ENCODE peak calls at places on chromosomes 7 and 10, in seven cellular contexts. One of them, this sample, is unnamed.
A peak's percentile ranks its signal among the peaks of the same experiment; 100 is the strongest.

GRCh38 chr7:5625938-5626337 is 155.5 kb downstream of the RNF216 start:
- DNase-seq in BJ: peak; percentile 45
- DNase-seq in mucosa of gallbladder: no peak
- DNase-seq in CD8-positive, alpha-beta memory T cell: no peak
- DNase-seq in amniotic stem cell: no peak
- DNase-seq in thoracic aorta: no peak
- DNase-seq in nucleus accumbens: no peak
- DNase-seq in this sample: no peak

GRCh38 chr10:12914111-12914510 is 87.4 kb downstream of the CCDC3 start:
- DNase-seq in CD8-positive, alpha-beta memory T cell: no peak
- DNase-seq in mucosa of gallbladder: no peak
- DNase-seq in BJ: no peak
- DNase-seq in thoracic aorta: no peak
- DNase-seq in amniotic stem cell: no peak
- DNase-seq in nucleus accumbens: no peak
- DNase-seq in this sample: no peak

GRCh38 chr7:133904766-133905165 is 222.4 kb upstream of the LRGUK start:
- DNase-seq in nucleus accumbens: no peak
- DNase-seq in CD8-positive, alpha-beta memory T cell: no peak
- DNase-seq in amniotic stem cell: no peak
- DNase-seq in thoracic aorta: no peak
- DNase-seq in mucosa of gallbladder: no peak
- DNase-seq in BJ: no peak
- DNase-seq in this sample: no peak

GRCh38 chr7:90178592-90179279 is 24.5 kb downstream of the STEAP1 start:
- DNase-seq in CD8-positive, alpha-beta memory T cell: no peak
- DNase-seq in BJ: no peak
- DNase-seq in nucleus accumbens: no peak
- DNase-seq in thoracic aorta: no peak
- DNase-seq in mucosa of gallbladder: no peak
- DNase-seq in amniotic stem cell: peak; percentile 34
- DNase-seq in this sample: no peak

GRCh38 chr10:112721080-112721698 is 228.9 kb upstream of the TCF7L2 start:
- DNase-seq in nucleus accumbens: no peak
- DNase-seq in mucosa of gallbladder: peak; percentile 38
- DNase-seq in BJ: no peak
- DNase-seq in amniotic stem cell: no peak
- DNase-seq in thoracic aorta: no peak
- DNase-seq in CD8-positive, alpha-beta memory T cell: no peak
- DNase-seq in this sample: no peak

GRCh38 chr7:139860090-139860773 is 31.2 kb downstream of the TBXAS1 start:
- DNase-seq in amniotic stem cell: no peak
- DNase-seq in thoracic aorta: no peak
- DNase-seq in CD8-positive, alpha-beta memory T cell: no peak
- DNase-seq in mucosa of gallbladder: peak; percentile 40
- DNase-seq in BJ: no peak
- DNase-seq in nucleus accumbens: no peak
- DNase-seq in this sample: no peak

GRCh38 chr10:46026106-46026505 is 4.3 kb downstream of the NCOA4 start:
- DNase-seq in thoracic aorta: no peak
- DNase-seq in BJ: no peak
- DNase-seq in nucleus accumbens: no peak
- DNase-seq in amniotic stem cell: no peak
- DNase-seq in mucosa of gallbladder: no peak
- DNase-seq in CD8-positive, alpha-beta memory T cell: no peak
- DNase-seq in this sample: no peak

GRCh38 chr7:94529516-94529915 is 19.9 kb downstream of the CASD1 start:
- DNase-seq in BJ: no peak
- DNase-seq in mucosa of gallbladder: no peak
- DNase-seq in nucleus accumbens: no peak
- DNase-seq in amniotic stem cell: no peak
- DNase-seq in CD8-positive, alpha-beta memory T cell: no peak
- DNase-seq in thoracic aorta: no peak
- DNase-seq in this sample: no peak

GRCh38 chr10:132275426-132276178 is 32.1 kb downstream of the STK32C start:
- DNase-seq in thoracic aorta: no peak
- DNase-seq in BJ: no peak
- DNase-seq in mucosa of gallbladder: no peak
- DNase-seq in nucleus accumbens: no peak
- DNase-seq in amniotic stem cell: no peak
- DNase-seq in CD8-positive, alpha-beta memory T cell: no peak
- DNase-seq in this sample: no peak

GRCh38 chr10:74081192-74081803 is 69.3 kb downstream of the AP3M1 start:
- DNase-seq in amniotic stem cell: no peak
- DNase-seq in CD8-positive, alpha-beta memory T cell: peak; percentile 53
- DNase-seq in thoracic aorta: no peak
- DNase-seq in nucleus accumbens: peak; percentile 4
- DNase-seq in BJ: no peak
- DNase-seq in mucosa of gallbladder: peak; percentile 33
- DNase-seq in this sample: peak; percentile 47

GRCh38 chr7:14457567-14458453 is 444.7 kb downstream of the DGKB start:
- DNase-seq in mucosa of gallbladder: peak; percentile 82
- DNase-seq in nucleus accumbens: peak; percentile 10
- DNase-seq in BJ: peak; percentile 12
- DNase-seq in amniotic stem cell: peak; percentile 68
- DNase-seq in CD8-positive, alpha-beta memory T cell: peak; percentile 55
- DNase-seq in thoracic aorta: peak; percentile 6
- DNase-seq in this sample: peak; percentile 78

GRCh38 chr7:144622751-144623150 is 213.1 kb downstream of the TPK1 start:
- DNase-seq in thoracic aorta: no peak
- DNase-seq in amniotic stem cell: no peak
- DNase-seq in BJ: no peak
- DNase-seq in CD8-positive, alpha-beta memory T cell: no peak
- DNase-seq in nucleus accumbens: no peak
- DNase-seq in mucosa of gallbladder: no peak
- DNase-seq in this sample: no peak

GRCh38 chr7:91541641-91542040 is 277.4 kb downstream of the FZD1 start:
- DNase-seq in nucleus accumbens: no peak
- DNase-seq in CD8-positive, alpha-beta memory T cell: no peak
- DNase-seq in BJ: no peak
- DNase-seq in mucosa of gallbladder: no peak
- DNase-seq in thoracic aorta: no peak
- DNase-seq in amniotic stem cell: no peak
- DNase-seq in this sample: no peak

GRCh38 chr10:32265756-32266155 is 81.2 kb downstream of the EPC1 start:
- DNase-seq in nucleus accumbens: no peak
- DNase-seq in mucosa of gallbladder: no peak
- DNase-seq in BJ: no peak
- DNase-seq in amniotic stem cell: no peak
- DNase-seq in CD8-positive, alpha-beta memory T cell: no peak
- DNase-seq in thoracic aorta: no peak
- DNase-seq in this sample: no peak

GRCh38 chr7:157267516-157267915 is 69.3 kb upstream of the DNAJB6 start:
- DNase-seq in mucosa of gallbladder: no peak
- DNase-seq in amniotic stem cell: no peak
- DNase-seq in BJ: no peak
- DNase-seq in nucleus accumbens: no peak
- DNase-seq in thoracic aorta: no peak
- DNase-seq in CD8-positive, alpha-beta memory T cell: no peak
- DNase-seq in this sample: no peak

GRCh38 chr10:130771491-130771890 is 540.0 kb downstream of the TCERG1L start:
- DNase-seq in BJ: no peak
- DNase-seq in mucosa of gallbladder: no peak
- DNase-seq in amniotic stem cell: no peak
- DNase-seq in nucleus accumbens: no peak
- DNase-seq in CD8-positive, alpha-beta memory T cell: no peak
- DNase-seq in thoracic aorta: no peak
- DNase-seq in this sample: no peak

GRCh38 chr10:101826852-101827434 is 8.7 kb upstream of the OGA start:
- DNase-seq in thoracic aorta: no peak
- DNase-seq in mucosa of gallbladder: no peak
- DNase-seq in BJ: no peak
- DNase-seq in nucleus accumbens: no peak
- DNase-seq in CD8-positive, alpha-beta memory T cell: no peak
- DNase-seq in amniotic stem cell: no peak
- DNase-seq in this sample: no peak

GRCh38 chr7:141593134-141593533 is 41.9 kb downstream of the AGK start:
- DNase-seq in BJ: no peak
- DNase-seq in mucosa of gallbladder: no peak
- DNase-seq in CD8-positive, alpha-beta memory T cell: no peak
- DNase-seq in amniotic stem cell: no peak
- DNase-seq in nucleus accumbens: no peak
- DNase-seq in thoracic aorta: no peak
- DNase-seq in this sample: no peak

GRCh38 chr7:5320802-5321396 is 38.2 kb downstream of the SLC29A4 start:
- DNase-seq in amniotic stem cell: no peak
- DNase-seq in thoracic aorta: no peak
- DNase-seq in nucleus accumbens: no peak
- DNase-seq in CD8-positive, alpha-beta memory T cell: no peak
- DNase-seq in mucosa of gallbladder: no peak
- DNase-seq in BJ: no peak
- DNase-seq in this sample: no peak

GRCh38 chr7:66429498-66430163 is 199.1 kb upstream of the KCTD7 start:
- DNase-seq in thoracic aorta: no peak
- DNase-seq in mucosa of gallbladder: no peak
- DNase-seq in amniotic stem cell: no peak
- DNase-seq in CD8-positive, alpha-beta memory T cell: no peak
- DNase-seq in nucleus accumbens: no peak
- DNase-seq in BJ: no peak
- DNase-seq in this sample: no peak

GRCh38 chr10:132375116-132375794 is 21.7 kb upstream of the PWWP2B start:
- DNase-seq in nucleus accumbens: no peak
- DNase-seq in mucosa of gallbladder: no peak
- DNase-seq in amniotic stem cell: no peak
- DNase-seq in BJ: no peak
- DNase-seq in CD8-positive, alpha-beta memory T cell: peak; percentile 35
- DNase-seq in thoracic aorta: no peak
- DNase-seq in this sample: no peak

GRCh38 chr10:14438057-14438456 is 107.3 kb upstream of the FRMD4A start:
- DNase-seq in amniotic stem cell: no peak
- DNase-seq in BJ: no peak
- DNase-seq in nucleus accumbens: no peak
- DNase-seq in thoracic aorta: no peak
- DNase-seq in mucosa of gallbladder: no peak
- DNase-seq in CD8-positive, alpha-beta memory T cell: no peak
- DNase-seq in this sample: no peak

GRCh38 chr7:137967143-137968018 is 34.5 kb downstream of the CREB3L2 start:
- DNase-seq in thoracic aorta: no peak
- DNase-seq in amniotic stem cell: no peak
- DNase-seq in nucleus accumbens: no peak
- DNase-seq in BJ: no peak
- DNase-seq in CD8-positive, alpha-beta memory T cell: no peak
- DNase-seq in mucosa of gallbladder: no peak
- DNase-seq in this sample: no peak

GRCh38 chr10:101693701-101694055 is 1.3 kb downstream of the FBXW4 start:
- DNase-seq in amniotic stem cell: no peak
- DNase-seq in mucosa of gallbladder: no peak
- DNase-seq in nucleus accumbens: no peak
- DNase-seq in thoracic aorta: no peak
- DNase-seq in BJ: no peak
- DNase-seq in CD8-positive, alpha-beta memory T cell: peak; percentile 57
- DNase-seq in this sample: peak; percentile 16

GRCh38 chr10:73865459-73866442 is 8.6 kb downstream of the CAMK2G start:
- DNase-seq in thoracic aorta: no peak
- DNase-seq in mucosa of gallbladder: no peak
- DNase-seq in CD8-positive, alpha-beta memory T cell: peak; percentile 68
- DNase-seq in BJ: no peak
- DNase-seq in amniotic stem cell: no peak
- DNase-seq in nucleus accumbens: no peak
- DNase-seq in this sample: no peak

GRCh38 chr7:150520145-150520544 is 5.5 kb downstream of the GIMAP7 start:
- DNase-seq in amniotic stem cell: no peak
- DNase-seq in BJ: no peak
- DNase-seq in mucosa of gallbladder: no peak
- DNase-seq in CD8-positive, alpha-beta memory T cell: no peak
- DNase-seq in nucleus accumbens: no peak
- DNase-seq in thoracic aorta: no peak
- DNase-seq in this sample: no peak

This sample was measured in neural crest cell.